ENCODE peak calls at places on chromosome 20, in four cellular contexts. O is mammary epithelial cell, U is HL-60, R is WERI-Rb-1. D is an unnamed sample.
A peak's percentile ranks its signal among the peaks of the same experiment; 100 is the strongest.

GRCh38 chr20:10910535-10911239 is 236.9 kb upstream of the JAG1 start:
- DNase-seq in O (no peak), R (no peak), U (no peak), D (peak; percentile 46)

GRCh38 chr20:1022871-1023270 is 20.8 kb upstream of the RSPO4 start:
- DNase-seq in O (no peak), U (no peak), R (no peak), D (no peak)

GRCh38 chr20:63466250-63466825 is 6.1 kb downstream of the KCNQ2 start:
- DNase-seq in U (no peak), R (no peak), O (no peak), D (no peak)

GRCh38 chr20:208937-209566 is 18.0 kb upstream of the DEFB129 start:
- DNase-seq in O (peak; percentile 61), U (peak; percentile 28), R (no peak), D (peak; percentile 55)

GRCh38 chr20:52410182-52410647 is 218.6 kb upstream of the ZFP64 start:
- DNase-seq in O (no peak), R (no peak), U (peak; percentile 45), D (peak; percentile 74)

GRCh38 chr20:47800619-47801018 is 15.3 kb upstream of the SULF2 start:
- DNase-seq in R (no peak), O (no peak), U (no peak), D (no peak)

GRCh38 chr20:6714202-6714800 is 53.2 kb upstream of the BMP2 start:
- DNase-seq in U (no peak), R (no peak), O (no peak), D (no peak)

GRCh38 chr20:438581-439469 is 23.5 kb downstream of the TBC1D20 start:
- DNase-seq in O (no peak), R (no peak), U (peak; percentile 38), D (no peak)

GRCh38 chr20:31666258-31667042 is 28.7 kb downstream of the COX4I2 start:
- DNase-seq in R (peak; percentile 87), O (no peak), U (peak; percentile 29), D (no peak)

GRCh38 chr20:51272392-51272791 is 249.5 kb upstream of the KCNG1 start:
- DNase-seq in R (no peak), U (no peak), O (no peak), D (peak; percentile 69)

GRCh38 chr20:60040471-60041162 is 82.4 kb downstream of the CDH26 start:
- DNase-seq in O (no peak), R (no peak), U (no peak), D (no peak)

GRCh38 chr20:37880726-37881591 is 22.0 kb upstream of the VSTM2L start:
- DNase-seq in O (no peak), U (no peak), R (peak; percentile 99), D (no peak)

GRCh38 chr20:2986466-2986865 is 57.0 kb upstream of the GNRH2 start:
- DNase-seq in O (peak; percentile 74), U (peak; percentile 59), R (no peak), D (no peak)

GRCh38 chr20:14963262-14963663 is 625.9 kb upstream of the FLRT3 start:
- DNase-seq in R (no peak), O (peak; percentile 88), U (no peak), D (peak; percentile 36)

GRCh38 chr20:63706852-63707557 is 771 bp downstream of the ARFRP1 start:
- DNase-seq in U (no peak), O (peak; percentile 59), R (peak; percentile 80), D (no peak)

GRCh38 chr20:19697415-19697814 is 60.6 kb upstream of the RIN2 start:
- DNase-seq in U (no peak), O (peak; percentile 20), R (no peak), D (no peak)

GRCh38 chr20:14829897-14830296 is 492.5 kb upstream of the FLRT3 start:
- DNase-seq in R (no peak), U (no peak), O (no peak), D (no peak)

DNA sequence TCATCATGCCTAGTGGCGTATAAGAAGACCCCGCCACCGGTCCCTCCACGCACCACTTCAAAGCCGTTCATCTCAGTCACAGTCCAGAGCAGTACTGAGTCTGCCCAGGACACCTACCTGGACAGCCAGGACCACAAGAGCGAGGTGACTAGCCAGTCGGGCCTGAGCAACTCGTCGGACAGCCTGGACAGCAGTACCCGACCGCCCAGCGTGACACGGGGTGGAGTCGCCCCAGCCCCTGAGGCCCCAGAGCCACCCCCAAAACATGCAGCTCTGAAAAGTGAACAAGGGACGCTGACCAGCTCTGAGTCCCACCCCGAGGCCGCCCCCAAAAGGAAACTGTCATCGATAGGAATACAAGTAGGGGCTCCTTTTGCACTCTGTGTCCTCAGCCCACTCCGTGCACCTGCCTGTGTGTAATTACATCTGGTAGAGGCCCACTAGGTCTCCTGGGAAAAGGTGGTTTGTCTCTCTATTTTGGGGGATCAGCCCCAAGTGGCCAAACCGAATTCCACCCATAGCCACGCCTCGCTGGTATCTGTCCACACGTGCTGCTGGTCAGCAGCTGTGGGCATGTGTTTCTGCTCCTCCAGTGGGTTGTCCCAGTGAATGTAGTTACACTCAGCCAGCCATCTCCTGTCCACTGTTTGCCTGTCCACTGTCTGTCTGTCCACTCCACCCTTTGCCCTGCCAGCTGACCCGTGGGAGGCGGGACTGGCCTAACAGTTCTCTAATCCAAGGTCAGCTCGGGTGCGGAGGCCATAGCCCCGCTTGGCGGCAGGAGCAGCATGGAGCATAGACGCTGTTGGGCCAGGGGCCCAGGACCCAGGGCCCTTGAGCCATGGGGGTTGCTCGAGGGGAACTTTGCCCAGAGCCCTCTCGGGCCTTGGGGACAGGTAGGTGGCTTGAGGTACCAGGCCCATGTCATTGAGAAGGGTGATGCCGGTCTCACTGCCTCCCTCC is 44.3 kb upstream of the MYL9 start:
- DNase-seq in R (no peak), U (no peak), O (no peak), D (no peak)
- H3K27ac ChIP-seq in R (no peak overlapping the region), U (no peak overlapping the region), O (no peak overlapping the region), D (peak overlapping the region; percentile 28)

GRCh38 chr20:24732076-24732475 is 217.0 kb upstream of the CST7 start:
- DNase-seq in U (no peak), O (no peak), R (no peak), D (no peak)

GRCh38 chr20:24727795-24728194 is 221.3 kb upstream of the CST7 start:
- DNase-seq in U (no peak), O (no peak), R (no peak), D (no peak)

GRCh38 chr20:24730750-24731149 is 218.3 kb upstream of the CST7 start:
- DNase-seq in R (no peak), U (no peak), O (no peak), D (no peak)

GRCh38 chr20:24731312-24731711 is 217.8 kb upstream of the CST7 start:
- DNase-seq in U (no peak), R (no peak), O (no peak), D (no peak)

DNA sequence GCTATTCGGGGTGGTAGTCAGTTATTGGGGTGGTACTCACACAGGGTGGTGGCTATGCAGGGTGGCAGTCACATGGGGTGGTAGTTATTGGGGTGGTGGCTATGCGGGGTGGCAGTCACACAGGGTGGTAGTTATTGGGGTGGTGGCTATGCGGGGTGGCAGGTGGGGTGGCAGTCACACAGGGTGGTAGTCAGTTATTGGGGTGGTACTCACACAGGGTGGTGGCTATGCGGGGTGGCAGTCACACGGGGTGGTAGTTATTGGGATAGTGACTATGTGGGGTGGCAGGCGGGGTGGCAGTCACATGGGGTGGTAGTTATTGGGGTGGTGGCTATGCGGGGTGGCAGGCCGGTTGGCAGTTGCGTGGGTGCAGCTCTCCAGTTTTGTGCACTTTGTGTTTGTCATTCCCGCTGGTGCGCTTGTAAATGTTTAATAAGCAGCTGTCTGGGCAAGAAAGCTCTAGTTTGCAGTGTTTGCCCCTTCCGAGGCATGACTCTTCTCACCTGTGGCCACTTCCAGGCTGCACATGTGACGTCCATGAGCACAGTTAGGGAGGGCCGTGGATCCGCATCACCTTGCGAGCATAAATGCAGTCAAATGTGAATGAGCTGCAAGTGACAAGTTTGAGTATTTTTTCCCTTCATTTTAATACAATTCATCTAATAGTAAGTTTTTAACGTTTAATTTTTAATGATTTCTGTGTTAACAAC is 219.0 kb upstream of the CST7 start:
- DNase-seq in R (no peak), O (no peak), U (no peak), D (no peak)
- TF ChIP-seq CTCF in R (no peak), O (no peak), U (no peak), D (no peak)

GRCh38 chr20:57025261-57025660 is 241.2 kb downstream of the BMP7 start:
- DNase-seq in U (no peak), O (no peak), R (no peak), D (no peak)
- H3K27ac ChIP-seq in U (no peak overlapping the region), O (no peak overlapping the region), R (no peak overlapping the region), D (no peak overlapping the region)

GRCh38 chr20:57573893-57574292 is 13.0 kb downstream of the PCK1 start:
- DNase-seq in U (no peak), R (no peak), O (no peak), D (no peak)
- TF ChIP-seq CTCF in U (no peak), R (peak; percentile 54), O (peak; percentile 28), D (peak; percentile 19)

DNA sequence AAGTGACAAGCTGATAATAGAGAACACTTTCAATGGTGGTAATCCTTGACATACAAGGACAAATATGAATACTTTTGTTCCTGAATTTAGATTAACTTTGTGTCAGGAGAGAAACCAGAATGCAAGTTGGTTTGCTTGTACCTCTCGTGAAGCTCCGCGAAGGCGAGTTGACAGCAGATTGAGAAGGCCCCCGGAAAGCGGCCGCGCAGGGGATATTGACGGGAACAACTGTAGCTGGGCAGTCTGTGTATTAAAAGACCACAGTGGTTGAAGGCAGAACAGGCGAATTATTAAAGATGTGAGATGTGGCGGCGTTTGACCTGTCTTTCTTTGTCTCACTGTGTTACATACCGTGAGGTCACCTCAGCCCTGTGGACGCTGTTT is 175.8 kb upstream of the RALGAPA2 start:
- DNase-seq in U (no peak), O (no peak), R (no peak), D (no peak)
- H3K27ac ChIP-seq in U (no peak overlapping the region), O (no peak overlapping the region), R (no peak overlapping the region), D (no peak overlapping the region)

GRCh38 chr20:53493201-53493908 is 100.3 kb downstream of the ZNF217 start:
- DNase-seq in U (no peak), O (no peak), R (no peak), D (no peak)

GRCh38 chr20:53494753-53495152 is 98.9 kb downstream of the ZNF217 start:
- DNase-seq in O (no peak), R (no peak), U (no peak), D (no peak)

GRCh38 chr20:53492212-53492611 is 101.4 kb downstream of the ZNF217 start:
- DNase-seq in O (no peak), R (no peak), U (no peak), D (no peak)

GRCh38 chr20:53497246-53497645 is 96.4 kb downstream of the ZNF217 start:
- DNase-seq in O (no peak), R (no peak), U (no peak), D (no peak)

GRCh38 chr20:53495357-53495756 is 98.3 kb downstream of the ZNF217 start:
- DNase-seq in U (no peak), R (no peak), O (no peak), D (peak; percentile 22)
- TF ChIP-seq CTCF in U (no peak), R (no peak), O (no peak), D (no peak)